ENCODE peak calls at places on chromosomes 7 and 10, in four cellular contexts. A is HCT116, O is Karpas-422, F is GM23248. G is an unnamed sample.

GRCh38 chr7:78620931-78621330 is 822.4 kb downstream of the PHTF2 start:
- DNase-seq in A (no peak), F (no peak), O (peak; percentile 56), G (peak; percentile 45)

GRCh38 chr10:110498982-110499795 is 1.5 kb downstream of the DUSP5 start:
- DNase-seq in F (peak; percentile 78), O (peak; percentile 78), A (no peak), G (peak; percentile 68)

GRCh38 chr10:98141484-98142073 is 7.1 kb downstream of the R3HCC1L start:
- DNase-seq in O (no peak), F (no peak), A (no peak), G (no peak)

GRCh38 chr10:11245510-11245909 is 227.8 kb downstream of the CELF2 start:
- DNase-seq in F (no peak), A (no peak), O (peak; percentile 76), G (no peak)

GRCh38 chr10:113743594-113743993 is 7.9 kb upstream of the PLEKHS1 start:
- DNase-seq in O (no peak), A (no peak), F (no peak), G (no peak)

GRCh38 chr7:98210513-98211220 is 572 bp upstream of the BHLHA15 start:
- DNase-seq in F (peak; percentile 33), O (no peak), A (no peak), G (no peak)

GRCh38 chr10:30574423-30574796 is 55.1 kb downstream of the LYZL2 start:
- DNase-seq in A (no peak), O (no peak), F (no peak), G (no peak)

GRCh38 chr10:48366261-48366660 is 59.8 kb downstream of the MAPK8 start:
- DNase-seq in A (no peak), F (no peak), O (no peak), G (peak; percentile 32)

GRCh38 chr10:63935705-63936104 is 414.5 kb downstream of the REEP3 start:
- DNase-seq in O (peak; percentile 68), F (no peak), A (no peak), G (peak; percentile 56)

GRCh38 chr7:142930126-142930730 is 3.3 kb downstream of the TRPV5 start:
- DNase-seq in A (no peak), F (no peak), O (no peak), G (peak; percentile 6)

GRCh38 chr7:128271471-128272454 is 30.7 kb downstream of the LEP start:
- DNase-seq in A (no peak), O (no peak), F (peak; percentile 41), G (no peak)

GRCh38 chr10:5964736-5965135 is 12.6 kb downstream of the IL15RA start:
- DNase-seq in O (no peak), F (no peak), A (no peak), G (no peak)

GRCh38 chr10:132446661-132447445 is 49.9 kb downstream of the PWWP2B start:
- DNase-seq in O (peak; percentile 88), F (peak; percentile 57), A (peak; percentile 48), G (peak; percentile 76)

GRCh38 chr7:157523766-157524421 is 187.1 kb downstream of the DNAJB6 start:
- DNase-seq in F (no peak), O (no peak), A (no peak), G (no peak)

GRCh38 chr7:8051373-8051772 is 82.8 kb downstream of the GLCCI1 start:
- DNase-seq in O (no peak), A (no peak), F (no peak), G (no peak)

GRCh38 chr7:36203081-36203775 is 50.2 kb downstream of the EEPD1 start:
- DNase-seq in A (no peak), O (no peak), F (no peak), G (no peak)

GRCh38 chr7:156487811-156488523 is 152.6 kb upstream of the RNF32 start:
- DNase-seq in F (no peak), O (no peak), A (no peak), G (no peak)

DNA sequence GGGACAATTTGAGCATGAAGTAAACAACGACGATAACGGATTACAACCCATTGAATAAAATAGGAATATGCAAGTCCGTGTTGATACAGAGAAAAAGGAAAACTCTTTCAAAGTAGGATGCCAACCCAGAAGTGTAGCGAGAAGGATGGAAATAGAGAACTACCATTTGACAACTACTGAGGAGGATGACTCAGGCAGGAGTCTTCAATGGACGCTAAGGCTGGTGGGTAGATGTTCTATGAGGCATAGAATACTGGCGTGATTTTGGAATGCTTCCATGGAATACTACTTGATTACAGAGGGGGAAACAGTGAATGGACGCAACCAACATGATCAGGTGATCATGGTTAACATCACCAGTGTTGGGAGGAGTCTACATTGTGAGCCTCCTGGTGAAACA is 828 bp upstream of the CFAP70 start:
- DNase-seq in F (peak; percentile 16), A (no peak), O (no peak), G (peak; percentile 56)
- H3K4me3 ChIP-seq in F (peak overlapping the region; percentile 84), A (no peak overlapping the region), O (no peak overlapping the region), G (peak overlapping the region; percentile 66)

GRCh38 chr7:131898418-131898817 is 342.0 kb upstream of the PODXL start:
- DNase-seq in O (no peak), F (peak; percentile 66), A (no peak), G (peak; percentile 15)

GRCh38 chr7:131899271-131900030 is 343.0 kb upstream of the PODXL start:
- DNase-seq in A (no peak), O (no peak), F (peak; percentile 29), G (no peak)

GRCh38 chr7:131897016-131897789 is 340.8 kb upstream of the PODXL start:
- DNase-seq in O (no peak), F (peak; percentile 87), A (peak; percentile 12), G (peak; percentile 62)

GRCh38 chr7:131896189-131896855 is 339.9 kb upstream of the PODXL start:
- DNase-seq in O (no peak), F (no peak), A (no peak), G (no peak)

DNA sequence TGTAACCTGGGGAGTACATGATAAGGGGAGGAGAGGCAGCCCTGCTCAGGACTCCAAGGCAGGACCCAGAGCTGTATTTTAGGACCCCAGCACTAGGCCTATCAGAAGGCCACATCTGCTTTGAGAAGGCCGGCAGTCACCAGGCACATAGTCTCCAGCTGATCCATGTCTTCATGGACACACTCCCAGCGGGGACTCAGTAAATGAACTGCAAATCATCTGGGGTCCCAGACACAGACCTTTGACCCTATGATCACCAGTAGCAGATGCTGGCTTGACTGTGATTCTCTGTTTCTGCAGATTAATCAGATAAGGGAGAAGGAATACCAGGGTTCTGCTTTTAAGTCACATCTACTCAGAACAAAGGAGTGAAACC is 341.4 kb upstream of the PODXL start:
- DNase-seq in O (no peak), A (no peak), F (no peak), G (no peak)
- H3K9me2 ChIP-seq in O (no peaks in the 10 kb centered on the region), A (no peaks in the 10 kb centered on the region), F (no peaks in the 10 kb centered on the region), G (no peaks in the 10 kb centered on the region)

GRCh38 chr7:19106308-19107141 is 10.9 kb downstream of the TWIST1 start:
- DNase-seq in O (no peak), A (no peak), F (peak; percentile 64), G (no peak)
- H3K9ac ChIP-seq in O (no peak overlapping the region), A (no peak overlapping the region), F (peak overlapping the region; percentile 95), G (no peak overlapping the region)

GRCh38 chr7:149772821-149773425 is 465 bp downstream of the ZNF467 start:
- DNase-seq in F (peak; percentile 27), A (no peak), O (no peak), G (peak; percentile 4)

GRCh38 chr7:149773446-149774236 is at the start of gene ZNF467:
- DNase-seq in F (peak; percentile 21), A (no peak), O (no peak), G (peak; percentile 28)

GRCh38 chr7:149776305-149776704 is 2.9 kb upstream of the ZNF467 start:
- DNase-seq in F (no peak), O (no peak), A (no peak), G (peak; percentile 79)

GRCh38 chr7:149775176-149775556 is 1.8 kb upstream of the ZNF467 start:
- DNase-seq in A (no peak), F (no peak), O (no peak), G (no peak)

GRCh38 chr7:149774237-149775175 is 1.1 kb upstream of the ZNF467 start:
- DNase-seq in A (no peak), F (peak; percentile 13), O (no peak), G (peak; percentile 13)
- H3K4me3 ChIP-seq in A (no peak overlapping the region), F (no peak overlapping the region), O (no peak overlapping the region), G (no peak overlapping the region)

G was measured in PC-3.